ENCODE peak calls at places on chromosomes 12 and 14, in nine cellular contexts. I is IMR-90; X is CD8-positive, alpha-beta T cell; P is BE2C; W is AG09309; A is tibial nerve; S is hepatocyte; U is cardiac fibroblast; V is AG10803. Q is an unnamed sample.
A peak's percentile ranks its signal among the peaks of the same experiment; 100 is the strongest.

GRCh38 chr12:56387152-56387551 is 24.5 kb upstream of the APOF start:
- DNase-seq in S (no peak), A (no peak), I (peak; percentile 49), P (no peak), W (no peak), U (peak; percentile 42), V (peak; percentile 48), X (no peak), Q (peak; percentile 37)

GRCh38 chr12:674272-674781 is 11.1 kb upstream of the NINJ2 start:
- DNase-seq in U (no peak), A (no peak), V (no peak), W (no peak), I (peak; percentile 16), S (no peak), X (peak; percentile 66), P (no peak), Q (no peak)

GRCh38 chr12:96578526-96579125 is 89.2 kb downstream of the CFAP54 start:
- DNase-seq in P (no peak), X (no peak), V (peak; percentile 63), A (no peak), U (peak; percentile 75), W (peak; percentile 14), S (peak; percentile 70), I (peak; percentile 64), Q (peak; percentile 77)

GRCh38 chr14:68501621-68502052 is 291.2 kb downstream of the ZFP36L1 start:
- DNase-seq in X (no peak), U (peak; percentile 49), W (no peak), I (no peak), V (no peak), A (peak; percentile 64), P (no peak), S (no peak), Q (no peak)

GRCh38 chr14:77872971-77873370 is 73.1 kb downstream of the ADCK1 start:
- DNase-seq in I (no peak), W (no peak), P (no peak), A (no peak), S (no peak), X (no peak), V (no peak), U (no peak), Q (no peak)

GRCh38 chr12:69115099-69115498 is 124.3 kb upstream of the CPSF6 start:
- DNase-seq in A (no peak), S (no peak), I (no peak), U (no peak), X (no peak), V (no peak), W (no peak), P (no peak), Q (no peak)

GRCh38 chr14:90168425-90169105 is 87.8 kb upstream of the PSMC1 start:
- DNase-seq in A (no peak), U (no peak), W (peak; percentile 21), V (peak; percentile 47), S (no peak), I (peak; percentile 69), X (no peak), P (no peak), Q (peak; percentile 73)

GRCh38 chr14:84806627-84807026 is 723.3 kb upstream of the FLRT2 start:
- DNase-seq in V (peak; percentile 3), X (no peak), I (no peak), S (no peak), U (peak; percentile 36), A (no peak), P (no peak), W (no peak), Q (peak; percentile 15)

GRCh38 chr12:83321971-83322370 is 635.3 kb downstream of the TMTC2 start:
- DNase-seq in U (no peak), I (no peak), S (no peak), A (no peak), X (no peak), W (no peak), V (no peak), P (no peak), Q (no peak)

GRCh38 chr12:48995061-48995879 is 3.9 kb downstream of the DDN start:
- DNase-seq in S (peak; percentile 94), X (peak; percentile 66), I (peak; percentile 73), U (peak; percentile 85), V (peak; percentile 75), A (peak; percentile 74), W (no peak), P (peak; percentile 92), Q (peak; percentile 76)

GRCh38 chr14:59482471-59483331 is 1.5 kb downstream of the L3HYPDH start:
- DNase-seq in W (peak; percentile 82), X (no peak), P (peak; percentile 24), A (peak; percentile 32), I (peak; percentile 95), V (peak; percentile 93), U (peak; percentile 86), S (peak; percentile 52), Q (peak; percentile 94)

GRCh38 chr12:3896851-3897351 is 23.7 kb upstream of the PARP11 start:
- DNase-seq in P (no peak), V (peak; percentile 17), I (no peak), U (peak; percentile 8), W (no peak), A (no peak), S (no peak), X (no peak), Q (no peak)

DNA sequence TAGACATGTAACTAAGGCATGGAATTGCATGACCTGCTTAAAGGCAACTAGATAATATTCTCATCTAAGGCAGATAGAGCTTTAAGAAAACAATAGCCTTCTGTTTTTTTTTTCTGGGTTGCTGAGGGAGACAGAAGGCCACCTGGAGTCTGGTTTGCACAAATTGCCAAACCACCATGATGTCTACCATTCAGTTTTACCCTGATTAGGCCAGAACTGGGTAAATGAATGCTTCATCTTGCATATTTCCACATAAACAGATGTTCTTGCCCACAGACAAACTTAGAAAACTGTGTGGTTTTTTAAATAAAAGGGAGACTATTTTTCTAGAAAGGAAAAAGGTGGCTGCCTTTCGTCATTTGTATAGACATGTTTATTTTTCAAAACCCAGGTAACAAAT is 278.7 kb upstream of the PRICKLE1 start:
- DNase-seq in X (no peak), V (peak; percentile 3), S (no peak), I (no peak), W (peak; percentile 24), A (no peak), P (no peak), U (no peak), Q (peak; percentile 52)
- TF ChIP-seq CTCF in X (no peak), V (no peak), S (no peak), I (no peak), W (no peak), A (no peak), P (no peak), U (no peak), Q (no peak)

DNA sequence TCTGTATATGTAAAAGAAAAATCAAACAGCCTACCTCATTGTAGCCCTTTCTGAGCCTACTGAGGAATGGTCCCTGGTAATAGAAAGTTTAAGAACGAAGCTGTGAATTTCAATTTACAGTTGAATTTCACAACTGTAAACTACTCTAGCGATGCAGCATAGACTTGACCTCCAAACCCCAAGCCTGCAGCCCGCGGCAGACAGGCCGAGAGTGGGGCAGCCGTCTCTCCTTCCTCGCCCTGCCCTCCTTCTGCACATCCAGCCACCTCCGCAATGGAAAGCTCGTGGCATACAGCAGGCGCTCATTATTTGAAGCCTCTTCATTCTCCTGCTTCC is 15.3 kb downstream of the RNASE2 start:
- DNase-seq in U (no peak), I (no peak), W (no peak), X (no peak), A (no peak), S (no peak), P (no peak), V (no peak), Q (no peak)
- H3K4me3 ChIP-seq in U (peak overlapping the region; percentile 64), I (peak overlapping the region; percentile 34), W (peak overlapping the region; percentile 80), X (peak overlapping the region; percentile 80), A (peak overlapping the region; percentile 42), S (peak overlapping the region; percentile 51), P (peak overlapping the region; percentile 91), V (peak overlapping the region; percentile 82), Q (peak overlapping the region; percentile 73)

GRCh38 chr12:110340706-110341105 is 59.7 kb downstream of the ATP2A2 start:
- DNase-seq in U (no peak), P (no peak), X (no peak), S (no peak), I (no peak), V (no peak), A (no peak), W (no peak), Q (no peak)

GRCh38 chr12:110337912-110338710 is 57.1 kb downstream of the ATP2A2 start:
- DNase-seq in P (no peak), S (no peak), X (no peak), V (no peak), I (no peak), A (no peak), U (no peak), W (no peak), Q (no peak)

GRCh38 chr12:110335481-110336045 is 54.5 kb downstream of the ATP2A2 start:
- DNase-seq in I (no peak), X (no peak), S (no peak), V (no peak), W (no peak), A (no peak), U (no peak), P (no peak), Q (no peak)

GRCh38 chr12:110339184-110339952 is 58.3 kb downstream of the ATP2A2 start:
- DNase-seq in U (no peak), W (no peak), A (no peak), S (no peak), P (no peak), I (no peak), V (no peak), X (no peak), Q (no peak)

DNA sequence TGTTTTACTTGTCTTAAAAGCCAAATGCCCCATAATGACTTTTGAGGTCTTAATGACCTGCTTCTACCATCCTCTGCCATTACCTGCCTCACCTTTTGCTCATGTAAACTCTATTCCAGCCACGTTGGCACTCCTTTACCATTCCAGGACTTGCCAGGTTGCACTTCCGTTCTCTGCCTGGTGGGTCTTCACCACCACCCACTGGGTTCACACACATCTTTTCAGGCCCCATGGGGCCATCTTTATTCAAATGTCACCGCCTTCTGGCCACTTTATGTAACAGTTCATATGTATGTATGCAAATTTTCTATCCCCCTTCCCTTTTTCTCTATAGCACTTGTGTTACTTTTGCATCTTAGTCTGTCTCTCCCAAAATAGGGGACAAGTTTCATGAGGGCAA is 57.7 kb downstream of the ATP2A2 start:
- DNase-seq in V (no peak), A (no peak), S (no peak), W (no peak), U (peak; percentile 26), I (no peak), P (peak; percentile 31), X (no peak), Q (no peak)
- TF ChIP-seq CTCF in V (peak; percentile 18), A (no peak), S (peak; percentile 7), W (no peak), U (no peak), I (peak; percentile 9), P (peak; percentile 28), X (no peak), Q (no peak)

DNA sequence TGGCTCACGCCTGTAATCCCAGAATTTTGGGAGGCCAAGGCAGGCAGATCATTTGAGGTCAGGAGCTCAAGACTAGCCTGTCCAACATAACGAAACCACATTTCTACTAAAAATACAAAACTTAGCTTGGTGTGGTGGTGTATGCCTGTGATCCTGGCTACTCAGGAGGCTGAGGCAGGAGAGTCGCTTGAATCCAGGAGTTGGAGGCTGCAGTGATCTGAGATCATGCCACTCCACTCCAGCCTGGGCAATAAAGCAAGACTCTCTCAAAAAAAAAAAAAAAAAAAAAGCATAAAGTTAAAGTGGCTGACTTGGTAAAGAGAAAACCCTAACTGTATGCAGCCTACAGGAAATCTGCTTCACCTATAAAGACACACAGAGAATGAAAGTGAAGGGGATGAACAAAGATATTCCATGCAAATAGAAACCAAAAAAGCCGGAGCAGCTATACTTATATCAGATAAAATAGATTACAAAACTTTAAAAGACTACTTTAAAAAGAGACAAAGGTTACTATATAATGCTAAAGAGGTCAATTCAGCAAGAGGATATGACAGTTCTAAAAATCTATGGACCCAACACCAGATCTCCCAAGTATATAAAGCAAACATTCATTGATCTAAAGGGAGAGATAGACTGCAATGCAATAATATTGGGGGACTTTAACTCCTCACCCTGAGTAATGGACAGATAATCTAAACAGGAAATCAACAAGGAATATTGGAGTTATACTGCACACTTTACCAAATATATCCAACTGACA is 4.1 kb downstream of the CLEC2B start:
- DNase-seq in S (no peak), A (no peak), U (no peak), X (no peak), I (no peak), V (no peak), P (no peak), W (no peak), Q (no peak)
- H3K4me3 ChIP-seq in S (no peak overlapping the region), A (no peak overlapping the region), U (no peak overlapping the region), X (peak overlapping the region; percentile 51), I (no peak overlapping the region), V (peak overlapping the region; percentile 10), P (no peak overlapping the region), W (no peak overlapping the region), Q (no peak overlapping the region)

Q was measured in fibroblast of the aortic adventitia.